ENCODE peak calls at places on chromosome 20, in four cellular contexts. One of them, this sample, is unnamed.

GRCh38 chr20:53579581-53580375 is 13.9 kb downstream of the ZNF217 start:
- DNase-seq in WTC11: no peak
- DNase-seq in H1: no peak
- DNase-seq in HepG2: peak
- DNase-seq in this sample: peak

GRCh38 chr20:59802471-59803221 is 130.8 kb downstream of the SYCP2 start:
- DNase-seq in WTC11: no peak
- DNase-seq in H1: no peak
- DNase-seq in HepG2: no peak
- DNase-seq in this sample: no peak

GRCh38 chr20:63405102-63405730 is 44.1 kb upstream of the CHRNA4 start:
- DNase-seq in WTC11: no peak
- DNase-seq in H1: no peak
- DNase-seq in HepG2: no peak
- DNase-seq in this sample: no peak

GRCh38 chr20:46230811-46231282 is 77.5 kb downstream of the CDH22 start:
- DNase-seq in WTC11: peak
- DNase-seq in H1: no peak
- DNase-seq in HepG2: peak
- DNase-seq in this sample: peak

GRCh38 chr20:64146301-64146935 is 17.8 kb upstream of the MYT1 start:
- DNase-seq in H1: no peak
- DNase-seq in HepG2: no peak
- DNase-seq in WTC11: peak
- DNase-seq in this sample: no peak

GRCh38 chr20:48738399-48739304 is 89.1 kb downstream of the PREX1 start:
- DNase-seq in WTC11: no peak
- DNase-seq in HepG2: peak
- DNase-seq in H1: no peak
- DNase-seq in this sample: no peak

GRCh38 chr20:53606364-53606985 is 12.8 kb upstream of the ZNF217 start:
- DNase-seq in WTC11: no peak
- DNase-seq in H1: no peak
- DNase-seq in HepG2: peak
- DNase-seq in this sample: no peak

GRCh38 chr20:49580818-49581174 is 12.9 kb upstream of the PTGIS start:
- DNase-seq in HepG2: no peak
- DNase-seq in WTC11: no peak
- DNase-seq in H1: no peak
- DNase-seq in this sample: no peak

GRCh38 chr20:49657118-49657901 is 56.4 kb downstream of the B4GALT5 start:
- DNase-seq in HepG2: no peak
- DNase-seq in H1: no peak
- DNase-seq in WTC11: no peak
- DNase-seq in this sample: no peak

GRCh38 chr20:63703976-63704748 is 3.6 kb downstream of the ARFRP1 start:
- DNase-seq in HepG2: no peak
- DNase-seq in WTC11: no peak
- DNase-seq in H1: no peak
- DNase-seq in this sample: peak

GRCh38 chr20:23488470-23488869 is 2.4 kb upstream of the CST8 start:
- DNase-seq in HepG2: no peak
- DNase-seq in H1: no peak
- DNase-seq in WTC11: no peak
- DNase-seq in this sample: no peak

GRCh38 chr20:37209661-37210314 is 30.4 kb upstream of the MROH8 start:
- DNase-seq in H1: no peak
- DNase-seq in WTC11: no peak
- DNase-seq in HepG2: no peak
- DNase-seq in this sample: no peak

GRCh38 chr20:32646486-32646885 is 27.3 kb downstream of the C20orf203 start:
- DNase-seq in WTC11: no peak
- DNase-seq in HepG2: no peak
- DNase-seq in H1: no peak
- DNase-seq in this sample: no peak

GRCh38 chr20:17684077-17684888 is 2.2 kb upstream of the RRBP1 start:
- DNase-seq in H1: no peak
- DNase-seq in WTC11: no peak
- DNase-seq in HepG2: peak
- DNase-seq in this sample: no peak

GRCh38 chr20:59988141-59988540 is 29.9 kb downstream of the CDH26 start:
- DNase-seq in WTC11: no peak
- DNase-seq in H1: no peak
- DNase-seq in HepG2: no peak
- DNase-seq in this sample: no peak

GRCh38 chr20:48684501-48685041 is 143.2 kb downstream of the PREX1 start:
- DNase-seq in H1: no peak
- DNase-seq in HepG2: no peak
- DNase-seq in WTC11: no peak
- DNase-seq in this sample: no peak

GRCh38 chr20:31454374-31454773 is 13.9 kb downstream of the DEFB123 start:
- DNase-seq in HepG2: no peak
- DNase-seq in WTC11: no peak
- DNase-seq in H1: no peak
- DNase-seq in this sample: no peak

GRCh38 chr20:50359607-50360217 is 150.5 kb upstream of the PTPN1 start:
- DNase-seq in WTC11: no peak
- DNase-seq in H1: no peak
- DNase-seq in HepG2: no peak
- DNase-seq in this sample: no peak

GRCh38 chr20:16052406-16052805 is 520.8 kb downstream of the KIF16B start:
- DNase-seq in H1: no peak
- DNase-seq in WTC11: no peak
- DNase-seq in HepG2: no peak
- DNase-seq in this sample: no peak

GRCh38 chr20:48041078-48041780 is 255.9 kb upstream of the SULF2 start:
- DNase-seq in WTC11: no peak
- DNase-seq in HepG2: no peak
- DNase-seq in H1: no peak
- DNase-seq in this sample: no peak

GRCh38 chr20:37524859-37525708 is 2.6 kb downstream of the BLCAP start:
- DNase-seq in HepG2: no peak
- DNase-seq in H1: no peak
- DNase-seq in WTC11: no peak
- DNase-seq in this sample: no peak

GRCh38 chr20:8330316-8330784 is 198.3 kb downstream of the PLCB1 start:
- DNase-seq in H1: no peak
- DNase-seq in HepG2: no peak
- DNase-seq in WTC11: no peak
- DNase-seq in this sample: no peak

GRCh38 chr20:19098806-19099578 is 113.5 kb upstream of the SLC24A3 start:
- DNase-seq in HepG2: no peak
- DNase-seq in H1: no peak
- DNase-seq in WTC11: no peak
- DNase-seq in this sample: no peak

GRCh38 chr20:45823949-45824835 is 2.9 kb downstream of the TNNC2 start:
- DNase-seq in H1: peak
- DNase-seq in WTC11: peak
- DNase-seq in HepG2: peak
- DNase-seq in this sample: no peak

GRCh38 chr20:4683261-4683660 is 38.4 kb upstream of the PRND start:
- DNase-seq in HepG2: no peak
- DNase-seq in H1: no peak
- DNase-seq in WTC11: no peak
- DNase-seq in this sample: no peak

GRCh38 chr20:50980071-50980681 is 21.6 kb downstream of the MOCS3 start:
- DNase-seq in HepG2: peak
- DNase-seq in WTC11: no peak
- DNase-seq in H1: no peak
- DNase-seq in this sample: no peak

GRCh38 chr20:20796766-20797415 is 84.4 kb upstream of the RALGAPA2 start:
- DNase-seq in H1: no peak
- DNase-seq in WTC11: no peak
- DNase-seq in HepG2: no peak
- DNase-seq in this sample: no peak

GRCh38 chr20:19815553-19815991 is 57.5 kb downstream of the RIN2 start:
- DNase-seq in HepG2: peak
- DNase-seq in WTC11: no peak
- DNase-seq in H1: no peak
- DNase-seq in this sample: no peak

GRCh38 chr20:5870462-5871021 is 79.8 kb downstream of the TRMT6 start:
- DNase-seq in H1: no peak
- DNase-seq in HepG2: no peak
- DNase-seq in WTC11: no peak
- DNase-seq in this sample: no peak

GRCh38 chr20:52191436-52192295 is at the start of gene ZFP64:
- DNase-seq in H1: no peak
- DNase-seq in HepG2: peak
- DNase-seq in WTC11: peak
- DNase-seq in this sample: peak

GRCh38 chr20:40189621-40190020 is 499.4 kb downstream of the MAFB start:
- DNase-seq in H1: no peak
- DNase-seq in HepG2: no peak
- DNase-seq in WTC11: no peak
- DNase-seq in this sample: no peak

GRCh38 chr20:12965212-12965879 is 43.4 kb upstream of the SPTLC3 start:
- DNase-seq in HepG2: no peak
- DNase-seq in WTC11: no peak
- DNase-seq in H1: no peak
- DNase-seq in this sample: no peak

GRCh38 chr20:46558511-46558959 is 8.1 kb upstream of the OCSTAMP start:
- DNase-seq in H1: no peak
- DNase-seq in HepG2: peak
- DNase-seq in WTC11: no peak
- DNase-seq in this sample: no peak

GRCh38 chr20:8912731-8913130 is 156.2 kb upstream of the PLCB4 start:
- DNase-seq in WTC11: no peak
- DNase-seq in HepG2: no peak
- DNase-seq in H1: no peak
- DNase-seq in this sample: no peak

GRCh38 chr20:9467995-9468394 is 46.4 kb upstream of the LAMP5 start:
- DNase-seq in WTC11: peak
- DNase-seq in H1: no peak
- DNase-seq in HepG2: peak
- DNase-seq in this sample: peak

GRCh38 chr20:17622851-17623508 is 53.1 kb downstream of the DSTN start:
- DNase-seq in HepG2: no peak
- DNase-seq in WTC11: peak
- DNase-seq in H1: no peak
- DNase-seq in this sample: no peak

GRCh38 chr20:38217791-38218565 is 42.6 kb downstream of the KIAA1755 start:
- DNase-seq in HepG2: peak
- DNase-seq in WTC11: no peak
- DNase-seq in H1: peak
- DNase-seq in this sample: no peak

GRCh38 chr20:41367393-41367695 is 726 bp upstream of the EMILIN3 start:
- DNase-seq in WTC11: no peak
- DNase-seq in HepG2: no peak
- DNase-seq in H1: no peak
- DNase-seq in this sample: no peak

GRCh38 chr20:61117725-61118124 is 134.3 kb upstream of the CDH4 start:
- DNase-seq in HepG2: no peak
- DNase-seq in H1: no peak
- DNase-seq in WTC11: no peak
- DNase-seq in this sample: no peak
- TF ChIP-seq SP1 in HepG2: no peak
- TF ChIP-seq SP1 in H1: no peak
- TF ChIP-seq SP1 in WTC11: no peak
- TF ChIP-seq SP1 in this sample: no peak

GRCh38 chr20:25486377-25486776 is 78.9 kb downstream of the GINS1 start:
- DNase-seq in H1: no peak
- DNase-seq in HepG2: no peak
- DNase-seq in WTC11: no peak
- DNase-seq in this sample: no peak
- TF ChIP-seq SP1 in H1: no peak
- TF ChIP-seq SP1 in HepG2: no peak
- TF ChIP-seq SP1 in WTC11: no peak
- TF ChIP-seq SP1 in this sample: no peak

GRCh38 chr20:34242879-34243278 is 1.7 kb downstream of the ASIP start:
- DNase-seq in H1: no peak
- DNase-seq in HepG2: no peak
- DNase-seq in WTC11: no peak
- DNase-seq in this sample: no peak

GRCh38 chr20:34235875-34236274 is 5.3 kb upstream of the ASIP start:
- DNase-seq in HepG2: no peak
- DNase-seq in WTC11: no peak
- DNase-seq in H1: no peak
- DNase-seq in this sample: no peak

GRCh38 chr20:34237942-34238341 is 3.3 kb upstream of the ASIP start:
- DNase-seq in WTC11: no peak
- DNase-seq in HepG2: no peak
- DNase-seq in H1: no peak
- DNase-seq in this sample: no peak

GRCh38 chr20:34240121-34240520 is 1.1 kb upstream of the ASIP start:
- DNase-seq in HepG2: no peak
- DNase-seq in H1: no peak
- DNase-seq in WTC11: no peak
- DNase-seq in this sample: no peak

GRCh38 chr20:34240698-34241615 is at the start of gene ASIP:
- DNase-seq in HepG2: no peak
- DNase-seq in WTC11: no peak
- DNase-seq in H1: no peak
- DNase-seq in this sample: no peak
- TF ChIP-seq SP1 in HepG2: no peak
- TF ChIP-seq SP1 in WTC11: no peak
- TF ChIP-seq SP1 in H1: no peak
- TF ChIP-seq SP1 in this sample: no peak

DNA sequence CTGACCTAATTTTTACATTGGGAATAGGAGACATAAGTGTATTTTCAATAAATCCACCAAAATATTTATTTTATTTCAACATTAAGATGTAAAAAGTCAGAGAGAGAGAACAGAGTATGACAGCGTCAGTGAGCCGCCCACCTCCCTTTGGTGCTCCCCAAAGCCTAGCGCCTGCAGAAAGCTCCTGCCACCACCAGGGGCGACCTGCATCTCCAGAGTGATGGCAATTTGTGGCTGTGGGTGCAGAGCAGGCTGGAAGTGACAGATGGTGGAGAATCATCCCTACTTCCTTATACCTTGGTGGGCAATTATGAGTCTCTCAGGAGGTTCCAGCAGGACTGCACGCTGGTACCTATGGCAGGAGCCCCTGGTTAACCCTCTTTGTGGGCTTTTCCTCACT is 87.3 kb downstream of the PTPRT start:
- DNase-seq in HepG2: no peak
- DNase-seq in WTC11: peak
- DNase-seq in H1: peak
- DNase-seq in this sample: peak
- TF ChIP-seq SP1 in HepG2: no peak
- TF ChIP-seq SP1 in WTC11: no peak
- TF ChIP-seq SP1 in H1: no peak
- TF ChIP-seq SP1 in this sample: no peak

GRCh38 chr20:10939297-10939949 is 265.6 kb upstream of the JAG1 start:
- DNase-seq in HepG2: no peak
- DNase-seq in WTC11: no peak
- DNase-seq in H1: no peak
- DNase-seq in this sample: no peak
- TF ChIP-seq SP1 in HepG2: no peak
- TF ChIP-seq SP1 in WTC11: no peak
- TF ChIP-seq SP1 in H1: no peak
- TF ChIP-seq SP1 in this sample: no peak

This sample was measured in HEK293T.